ENCODE peak calls at places on chromosomes 11 and 22, in four cellular contexts. D, E, K and S are unnamed samples.

GRCh38 chr22:36201630-36202312 is at the start of gene APOL4:
- DNase-seq in D (peak), K (no peak), E (peak), S (no peak)

GRCh38 chr11:17579451-17579850 is 32.4 kb downstream of the OTOG start:
- DNase-seq in K (no peak), E (no peak), D (no peak), S (no peak)

GRCh38 chr11:106087815-106088435 is 10.5 kb downstream of the AASDHPPT start:
- DNase-seq in K (peak), E (peak), D (peak), S (no peak)

GRCh38 chr11:94664336-94664735 is 97.2 kb downstream of the PIWIL4 start:
- DNase-seq in E (no peak), K (no peak), D (no peak), S (no peak)

GRCh38 chr11:64103377-64103985 is 62.4 kb downstream of the MACROD1 start:
- DNase-seq in E (no peak), K (no peak), D (no peak), S (no peak)

GRCh38 chr11:121661796-121662508 is 209.2 kb upstream of the SORL1-AS1 start:
- DNase-seq in K (no peak), E (no peak), D (no peak), S (no peak)

GRCh38 chr22:48799227-48799970 is 1028.3 kb downstream of the BRD1 start:
- DNase-seq in D (no peak), E (no peak), K (no peak), S (no peak)

GRCh38 chr11:99632969-99633368 is 612.2 kb downstream of the CNTN5 start:
- DNase-seq in E (no peak), D (no peak), K (no peak), S (no peak)

GRCh38 chr11:73308003-73308962 is at the start of gene ARHGEF17:
- DNase-seq in D (peak), E (no peak), K (peak), S (peak)

GRCh38 chr22:20093437-20093836 is 13.4 kb downstream of the DGCR8 start:
- DNase-seq in K (no peak), D (no peak), E (no peak), S (no peak)

GRCh38 chr11:19719960-19720359 is 7.3 kb downstream of the NAV2 start:
- DNase-seq in E (no peak), K (no peak), D (no peak), S (no peak)

GRCh38 chr11:134374171-134374570 is 37.9 kb downstream of the B3GAT1 start:
- DNase-seq in E (no peak), D (no peak), K (no peak), S (no peak)

GRCh38 chr11:44078794-44079193 is 12.7 kb downstream of the ACCS start:
- DNase-seq in K (no peak), D (no peak), E (no peak), S (no peak)

GRCh38 chr11:95108159-95108611 is 18.5 kb downstream of the ENDOD1 start:
- DNase-seq in D (no peak), E (peak), K (no peak), S (peak)

GRCh38 chr11:107562647-107563208 is 2.8 kb downstream of the ALKBH8 start:
- DNase-seq in D (no peak), K (peak), E (peak), S (no peak)

GRCh38 chr22:48660795-48661740 is 1166.6 kb downstream of the BRD1 start:
- DNase-seq in D (no peak), E (no peak), K (no peak), S (no peak)

GRCh38 chr22:44723801-44724200 is 21.8 kb downstream of the PRR5 start:
- DNase-seq in K (peak), E (peak), D (peak), S (peak)

GRCh38 chr22:34410111-34410510 is 489.8 kb upstream of the LARGE1 start:
- DNase-seq in D (no peak), K (no peak), E (no peak), S (no peak)

GRCh38 chr22:50577987-50578775 is at the start of gene CPT1B:
- DNase-seq in D (no peak), E (no peak), K (no peak), S (no peak)

DNA sequence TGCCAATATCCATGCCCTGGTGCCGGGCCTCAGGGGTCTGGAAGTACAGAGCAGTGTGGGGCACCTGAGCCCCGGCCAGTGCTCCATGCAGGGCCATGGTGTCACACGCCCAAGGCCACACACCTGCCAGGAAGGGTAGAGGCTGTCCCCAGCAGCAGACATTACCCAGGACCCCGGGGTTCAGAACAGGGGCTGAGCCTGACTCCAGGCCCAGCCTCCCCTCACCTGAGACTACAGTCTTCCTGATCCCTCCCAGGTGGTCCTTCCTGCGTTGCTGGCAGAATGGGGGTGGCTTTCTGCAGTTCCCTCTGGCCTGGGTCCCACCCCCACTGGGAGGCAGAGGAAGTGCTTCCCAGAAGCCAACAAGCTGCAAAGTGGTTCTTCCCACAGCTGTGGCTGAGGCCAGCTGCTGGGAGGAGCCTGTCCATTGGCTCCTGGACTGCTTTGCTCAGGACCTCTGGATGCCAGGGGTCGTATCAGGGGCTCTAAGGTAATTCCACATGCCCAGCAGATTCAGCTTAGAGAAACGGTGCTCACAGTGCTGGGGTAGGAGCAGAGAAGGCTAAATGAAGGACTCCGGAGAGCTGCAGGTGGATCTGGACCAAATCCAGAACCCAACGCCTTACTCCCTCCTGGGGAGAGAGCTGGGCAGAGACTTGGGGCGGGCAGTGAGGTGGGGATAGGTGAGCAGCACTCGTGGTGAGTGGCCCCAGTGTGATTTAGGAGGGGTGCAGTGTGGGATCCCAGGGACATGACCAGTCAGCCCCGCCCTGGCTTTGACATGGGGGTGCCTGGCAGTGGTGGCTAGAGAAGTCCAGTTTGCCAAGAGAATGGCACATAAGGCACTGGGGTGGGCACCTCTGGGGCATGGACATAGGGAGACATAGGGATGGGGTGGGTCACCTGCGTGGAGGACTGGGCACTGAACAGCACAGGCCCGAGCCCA is 12.6 kb downstream of the TCIRG1 start:
- DNase-seq in K (no peak), D (peak), E (no peak), S (no peak)
- TF ChIP-seq JUND in K (no peak), D (no peak), E (no peak), S (no peak)

DNA sequence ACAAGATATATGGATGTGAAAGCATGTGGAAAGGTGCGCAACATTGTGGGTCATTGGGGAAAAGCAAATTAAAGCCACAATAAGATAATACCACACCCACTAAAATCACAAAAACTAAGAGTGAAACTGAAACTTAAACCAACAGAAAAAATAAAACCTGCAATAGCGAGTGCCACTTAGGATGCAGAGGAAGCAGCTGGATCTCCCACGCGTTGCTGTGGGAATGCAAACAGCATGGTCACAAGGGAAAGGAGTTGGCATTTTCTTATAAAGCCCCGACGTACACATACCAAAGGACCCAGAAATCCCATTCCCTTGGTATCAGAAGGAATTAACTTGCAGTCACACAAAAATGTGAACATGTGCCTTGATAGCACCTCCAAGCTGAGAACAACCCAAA is 712.0 kb downstream of the TBC1D22A start:
- DNase-seq in E (no peak), K (no peak), D (no peak), S (no peak)
- TF ChIP-seq JUND in E (no peak), K (no peak), D (no peak), S (no peak)

GRCh38 chr11:69285766-69286165 is 8.2 kb upstream of the MYEOV start:
- DNase-seq in E (no peak), D (no peak), K (no peak), S (no peak)
- TF ChIP-seq JUND in E (no peak), D (no peak), K (no peak), S (no peak)

GRCh38 chr22:40525250-40525884 is 111.2 kb downstream of the MRTFA start:
- DNase-seq in E (peak), K (peak), D (no peak), S (no peak)
- TF ChIP-seq JUND in E (no peak), K (no peak), D (no peak), S (no peak)

GRCh38 chr11:7690648-7691047 is 15.6 kb downstream of the OVCH2 start:
- DNase-seq in D (no peak), E (no peak), K (no peak), S (no peak)

GRCh38 chr11:7689239-7689638 is 15.9 kb upstream of the CYB5R2 start:
- DNase-seq in D (no peak), E (no peak), K (no peak), S (no peak)

GRCh38 chr11:7687386-7687785 is 14.1 kb upstream of the CYB5R2 start:
- DNase-seq in D (no peak), K (no peak), E (no peak), S (no peak)

GRCh38 chr11:7686761-7687160 is 13.5 kb upstream of the CYB5R2 start:
- DNase-seq in E (no peak), D (no peak), K (no peak), S (no peak)

GRCh38 chr11:7688238-7688826 is 15.0 kb upstream of the CYB5R2 start:
- DNase-seq in K (peak), E (peak), D (peak), S (no peak)
- TF ChIP-seq JUND in K (no peak), E (no peak), D (no peak), S (no peak)